ENCODE peak calls at places on chromosomes 4 and X, in seven cellular contexts. Y, D, V, Z, G, F and L are unnamed samples.

GRCh38 chrX:119647552-119648420 is 41.6 kb upstream of the NKRF start:
- DNase-seq in Y (no peak), D (no peak), V (no peak), Z (no peak), G (no peak), F (no peak), L (no peak)

GRCh38 chrX:109533631-109534030 is 3.0 kb upstream of the NXT2 start:
- DNase-seq in Y (no peak), D (peak; percentile 1), V (no peak), Z (no peak), G (no peak), F (peak; percentile 9), L (no peak)

GRCh38 chr4:78362310-78362709 is 189.3 kb upstream of the ANXA3 start:
- DNase-seq in Y (no peak), D (no peak), V (no peak), Z (peak; percentile 83), G (peak; percentile 46), F (no peak), L (no peak)

GRCh38 chr4:98996056-98996941 is 778 bp downstream of the METAP1 start:
- DNase-seq in Y (peak; percentile 60), D (peak; percentile 55), V (no peak), Z (peak; percentile 59), G (no peak), F (peak; percentile 32), L (peak; percentile 15)

GRCh38 chr4:37561196-37561802 is 124.9 kb downstream of the RELL1 start:
- DNase-seq in Y (no peak), D (no peak), V (no peak), Z (no peak), G (no peak), F (peak; percentile 50), L (no peak)

GRCh38 chr4:128145727-128146126 is 84.6 kb downstream of the LARP1B start:
- DNase-seq in Y (no peak), D (no peak), V (no peak), Z (no peak), G (no peak), F (no peak), L (no peak)

GRCh38 chr4:126372634-126373033 is 1057.9 kb downstream of the FAT4 start:
- DNase-seq in Y (no peak), D (no peak), V (no peak), Z (no peak), G (no peak), F (no peak), L (no peak)

GRCh38 chr4:36445485-36445884 is 164.1 kb downstream of the DTHD1 start:
- DNase-seq in Y (no peak), D (no peak), V (no peak), Z (no peak), G (no peak), F (no peak), L (no peak)

GRCh38 chr4:144302704-144303536 is 162.4 kb upstream of the GYPA start:
- DNase-seq in Y (no peak), D (no peak), V (no peak), Z (peak; percentile 44), G (no peak), F (peak; percentile 87), L (no peak)

DNA sequence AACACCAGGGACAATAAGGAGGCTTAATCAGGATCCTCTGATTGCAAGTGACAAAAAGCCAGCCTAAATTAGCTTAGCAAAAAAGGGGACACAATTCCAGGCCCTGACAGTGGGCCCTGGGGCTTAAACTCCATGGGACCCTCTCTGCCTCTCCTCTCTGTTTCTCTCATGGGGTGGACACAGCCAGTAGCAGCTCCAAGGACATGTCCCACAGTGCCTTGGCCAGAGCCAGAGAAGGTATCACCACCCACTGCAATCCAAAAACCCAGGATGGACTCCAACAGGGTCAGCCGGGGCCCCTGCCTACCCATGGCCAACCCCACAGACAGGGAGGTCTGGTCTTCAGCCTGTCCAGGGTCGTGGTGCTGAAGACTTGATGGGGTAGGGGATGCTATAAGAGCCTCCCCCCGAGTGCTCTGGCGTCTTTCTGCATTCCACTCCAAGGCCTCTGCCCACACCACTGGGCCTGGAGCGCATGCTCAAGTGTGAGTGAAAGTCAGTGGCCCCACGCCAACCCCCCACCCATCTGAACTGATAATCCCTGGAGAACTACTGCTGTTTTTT is 19.7 kb upstream of the PPP2R2C start:
- DNase-seq in Y (no peak), D (no peak), V (no peak), Z (no peak), G (peak; percentile 15), F (no peak), L (no peak)
- H3K18ac ChIP-seq in Y (no peak overlapping the region), D (no peak overlapping the region), V (no peak overlapping the region), Z (no peak overlapping the region), G (no peak overlapping the region), F (no peak overlapping the region), L (peak overlapping the region; percentile 32)

GRCh38 chr4:165597581-165598480 is 219.0 kb downstream of the CPE start:
- DNase-seq in Y (no peak), D (no peak), V (no peak), Z (no peak), G (no peak), F (no peak), L (no peak)
- H3K18ac ChIP-seq in Y (no peak overlapping the region), D (no peak overlapping the region), V (no peak overlapping the region), Z (no peak overlapping the region), G (no peak overlapping the region), F (no peak overlapping the region), L (no peak overlapping the region)

GRCh38 chr4:173459857-173460256 is 60.9 kb upstream of the SCRG1 start:
- DNase-seq in Y (no peak), D (no peak), V (no peak), Z (no peak), G (no peak), F (no peak), L (no peak)
- H3K18ac ChIP-seq in Y (no peak overlapping the region), D (no peak overlapping the region), V (no peak overlapping the region), Z (no peak overlapping the region), G (no peak overlapping the region), F (no peak overlapping the region), L (no peak overlapping the region)

GRCh38 chr4:145786261-145786660 is 106.3 kb downstream of the C4orf51 start:
- DNase-seq in Y (no peak), D (no peak), V (no peak), Z (no peak), G (no peak), F (no peak), L (no peak)

GRCh38 chr4:145786830-145787229 is 106.9 kb downstream of the C4orf51 start:
- DNase-seq in Y (no peak), D (no peak), V (no peak), Z (no peak), G (no peak), F (no peak), L (no peak)

GRCh38 chr4:145782756-145783155 is 102.8 kb downstream of the C4orf51 start:
- DNase-seq in Y (no peak), D (no peak), V (no peak), Z (no peak), G (no peak), F (no peak), L (no peak)

GRCh38 chr4:145784036-145784435 is 104.1 kb downstream of the C4orf51 start:
- DNase-seq in Y (no peak), D (no peak), V (no peak), Z (no peak), G (no peak), F (no peak), L (no peak)

DNA sequence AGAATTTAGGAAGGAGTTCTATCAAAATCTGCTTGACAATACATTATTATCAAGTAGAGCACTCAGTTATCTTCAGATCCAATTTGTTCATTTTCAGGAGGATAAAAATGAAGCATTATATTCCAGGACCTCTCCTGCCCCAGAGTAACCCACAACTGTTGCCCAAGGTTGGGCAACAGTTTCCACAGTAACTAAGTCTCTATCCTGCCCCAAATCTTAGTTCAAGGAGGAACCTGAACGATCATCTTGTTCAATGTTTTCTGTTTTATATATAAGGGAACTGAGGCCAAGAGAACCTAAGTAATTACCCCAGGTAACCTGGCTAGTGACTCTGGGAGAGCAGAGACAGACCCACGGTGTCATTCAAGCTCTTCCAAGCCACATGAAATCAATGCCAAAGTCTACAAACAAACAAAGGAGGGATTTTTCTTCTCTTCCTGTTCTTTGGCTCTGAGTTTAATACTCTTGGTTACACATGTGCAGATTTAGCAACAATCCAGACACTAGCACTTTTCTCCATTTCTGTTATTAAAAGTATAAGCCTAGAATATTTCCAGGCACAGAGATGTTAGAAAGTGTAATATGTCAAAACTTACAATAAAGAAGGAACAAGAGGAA is 105.6 kb downstream of the C4orf51 start:
- DNase-seq in Y (no peak), D (no peak), V (no peak), Z (no peak), G (no peak), F (no peak), L (no peak)
- H3K18ac ChIP-seq in Y (no peak overlapping the region), D (no peak overlapping the region), V (no peak overlapping the region), Z (no peak overlapping the region), G (no peak overlapping the region), F (no peak overlapping the region), L (no peak overlapping the region)